ENCODE peak calls at places on chromosomes 1 and 21, in six cellular contexts. P is Caco-2, C is HFF-Myc, L is Peyer's patch, J is astrocyte of the spinal cord, X is GM13976. B is an unnamed sample.

GRCh38 chr1:204975021-204975420 is 68.0 kb upstream of the CNTN2 start:
- DNase-seq in P (no peak), C (no peak), X (no peak), L (no peak), J (no peak), B (no peak)

GRCh38 chr21:26843912-26844257 is 1.3 kb downstream of the ADAMTS1 start:
- DNase-seq in P (no peak), X (no peak), C (no peak), L (no peak), J (peak; percentile 87), B (no peak)

GRCh38 chr1:60427194-60427593 is 353.6 kb upstream of the C1orf87 start:
- DNase-seq in X (no peak), L (no peak), P (no peak), J (no peak), C (no peak), B (no peak)

GRCh38 chr1:199684686-199685273 is 342.7 kb upstream of the NR5A2 start:
- DNase-seq in C (peak; percentile 59), L (no peak), J (peak; percentile 73), P (no peak), X (peak; percentile 21), B (no peak)

GRCh38 chr1:184941735-184942134 is 32.6 kb downstream of the NIBAN1 start:
- DNase-seq in J (no peak), L (no peak), X (peak; percentile 52), C (no peak), P (no peak), B (no peak)

GRCh38 chr1:212453156-212453857 is 20.6 kb downstream of the NENF start:
- DNase-seq in L (no peak), J (no peak), C (no peak), P (no peak), X (no peak), B (peak; percentile 76)

GRCh38 chr1:46747683-46748288 is 28.9 kb upstream of the EFCAB14 start:
- DNase-seq in L (no peak), C (peak; percentile 20), P (peak; percentile 61), X (peak; percentile 19), J (peak; percentile 32), B (no peak)

GRCh38 chr1:52727114-52727586 is 897 bp downstream of the ZYG11B start:
- DNase-seq in L (no peak), C (no peak), X (no peak), J (peak; percentile 16), P (no peak), B (no peak)

GRCh38 chr1:164477336-164477735 is 81.6 kb upstream of the PBX1 start:
- DNase-seq in L (no peak), X (no peak), C (no peak), J (no peak), P (no peak), B (no peak)
- TF ChIP-seq CTCF in L (no peak), X (no peak), C (no peak), J (no peak), P (no peak), B (no peak)

GRCh38 chr1:168636200-168636599 is 59.8 kb downstream of the XCL1 start:
- DNase-seq in L (no peak), X (no peak), C (no peak), P (no peak), J (no peak), B (no peak)
- TF ChIP-seq CTCF in L (peak; percentile 46), X (peak; percentile 9), C (no peak), P (peak; percentile 17), J (peak; percentile 12), B (peak; percentile 69)

GRCh38 chr1:91846007-91846620 is 39.8 kb downstream of the TGFBR3 start:
- DNase-seq in P (no peak), L (no peak), X (no peak), J (peak; percentile 41), C (peak; percentile 57), B (no peak)

GRCh38 chr1:91842563-91842962 is 43.4 kb downstream of the TGFBR3 start:
- DNase-seq in C (no peak), L (no peak), P (no peak), J (no peak), X (no peak), B (no peak)

GRCh38 chr1:91843843-91844242 is 42.1 kb downstream of the TGFBR3 start:
- DNase-seq in J (no peak), X (no peak), L (no peak), C (no peak), P (no peak), B (no peak)

GRCh38 chr1:91847851-91848250 is 38.1 kb downstream of the TGFBR3 start:
- DNase-seq in P (no peak), C (no peak), J (no peak), X (no peak), L (no peak), B (no peak)

DNA sequence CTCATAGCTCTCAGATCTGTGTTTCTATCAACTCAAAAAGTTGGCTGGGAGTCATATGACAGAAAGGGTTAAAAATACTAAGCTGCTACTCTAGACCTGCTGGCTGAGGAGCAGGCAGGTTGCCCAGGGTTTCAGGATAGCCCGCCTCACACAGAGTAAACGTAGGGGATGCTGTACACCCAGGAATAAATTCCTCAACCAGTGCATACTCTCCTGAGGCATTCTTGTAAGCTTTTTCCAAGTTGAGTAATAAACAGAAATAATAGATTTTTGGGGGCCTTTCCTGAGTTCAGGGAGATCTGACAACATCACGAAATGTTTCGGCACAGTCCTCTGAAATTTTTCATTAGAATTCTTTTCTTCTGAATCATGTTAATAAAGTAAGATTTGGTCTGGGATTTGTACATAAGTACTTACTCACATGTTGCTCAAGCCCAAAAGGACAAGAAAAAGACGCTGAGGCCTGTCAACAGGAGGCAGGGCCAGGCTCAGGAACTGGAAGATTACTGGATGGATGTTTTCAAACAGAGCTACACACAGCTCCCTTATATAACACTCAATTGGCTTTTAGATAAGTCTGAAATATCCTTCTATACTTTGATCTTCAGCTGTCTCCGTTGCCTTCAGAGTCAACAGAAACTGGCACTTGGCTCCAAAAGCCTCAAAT is 41.0 kb downstream of the TGFBR3 start:
- DNase-seq in L (no peak), X (no peak), C (peak; percentile 75), P (no peak), J (peak; percentile 80), B (no peak)
- TF ChIP-seq CTCF in L (no peak), X (no peak), C (no peak), P (no peak), J (no peak), B (peak; percentile 15)

GRCh38 chr1:19374402-19374801 is 62.3 kb downstream of the SLC66A1 start:
- DNase-seq in J (no peak), L (no peak), C (no peak), P (no peak), X (peak; percentile 54), B (no peak)
- TF ChIP-seq CTCF in J (peak; percentile 28), L (no peak), C (peak; percentile 34), P (peak; percentile 32), X (peak; percentile 10), B (peak; percentile 72)

DNA sequence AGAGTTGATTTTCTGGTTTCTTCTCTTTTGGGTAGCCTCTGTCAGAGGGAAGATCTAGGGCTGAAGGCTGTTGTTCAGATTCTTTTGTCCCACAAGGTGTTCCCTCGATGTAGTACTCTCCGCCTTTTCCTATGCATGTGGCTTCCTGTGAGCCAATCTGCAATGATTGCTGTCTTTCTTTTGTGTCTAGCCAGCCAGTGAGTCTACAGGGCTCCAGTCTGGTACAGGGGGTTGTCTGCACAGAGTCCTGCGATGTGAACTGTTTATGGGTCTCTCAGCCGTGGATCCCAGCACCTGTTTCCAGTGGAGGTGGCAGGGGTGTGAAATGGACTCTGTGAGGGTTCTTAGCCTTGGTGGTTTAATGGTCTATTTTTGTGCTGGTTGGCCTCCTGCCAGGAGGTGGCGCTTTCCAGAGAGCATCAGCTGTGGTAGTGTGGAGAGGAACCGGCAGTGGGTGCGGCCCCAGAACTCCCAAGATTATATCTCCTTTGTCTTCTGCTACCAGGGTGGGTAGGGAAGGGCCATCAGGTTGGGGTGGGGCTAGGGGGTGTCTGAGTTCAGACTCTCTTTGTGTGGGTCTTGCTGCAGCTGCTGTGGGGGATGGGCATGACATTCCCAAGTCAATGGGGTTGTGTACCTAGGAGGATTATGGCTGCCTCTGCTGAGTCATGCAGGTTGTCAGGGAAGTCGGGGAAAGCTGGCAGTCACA is 81.3 kb upstream of the C21orf91 start:
- DNase-seq in J (no peak), P (no peak), X (no peak), C (no peak), L (no peak), B (no peak)
- TF ChIP-seq CTCF in J (no peak), P (no peak), X (no peak), C (no peak), L (no peak), B (no peak)

B was measured in chondrocyte.